ENCODE peak calls at places on chromosomes 5 and 9, in seven cellular contexts. One of them, this sample, is unnamed.

GRCh38 chr9:90095682-90096081 is 490.9 kb downstream of the GADD45G start:
- DNase-seq in astrocyte of the spinal cord: no peak
- DNase-seq in PC-3: no peak
- DNase-seq in pancreas: peak; percentile 86
- DNase-seq in AG09309: no peak
- DNase-seq in fibroblast of lung: no peak
- DNase-seq in GM23338: peak; percentile 18
- DNase-seq in this sample: no peak

GRCh38 chr5:134100283-134101011 is 14.0 kb upstream of the TCF7 start:
- DNase-seq in astrocyte of the spinal cord: peak; percentile 80
- DNase-seq in PC-3: peak; percentile 51
- DNase-seq in pancreas: no peak
- DNase-seq in AG09309: no peak
- DNase-seq in fibroblast of lung: no peak
- DNase-seq in GM23338: peak; percentile 60
- DNase-seq in this sample: no peak

GRCh38 chr5:113546711-113547159 is 33.2 kb downstream of the YTHDC2 start:
- DNase-seq in astrocyte of the spinal cord: peak; percentile 78
- DNase-seq in PC-3: peak; percentile 53
- DNase-seq in pancreas: no peak
- DNase-seq in AG09309: peak; percentile 68
- DNase-seq in fibroblast of lung: peak; percentile 66
- DNase-seq in GM23338: no peak
- DNase-seq in this sample: peak; percentile 3

GRCh38 chr5:65620021-65620420 is 4.1 kb downstream of the TRIM23 start:
- DNase-seq in astrocyte of the spinal cord: no peak
- DNase-seq in PC-3: no peak
- DNase-seq in pancreas: no peak
- DNase-seq in AG09309: no peak
- DNase-seq in fibroblast of lung: no peak
- DNase-seq in GM23338: no peak
- DNase-seq in this sample: no peak

GRCh38 chr5:115419794-115420585 is 123.5 kb upstream of the CCDC112 start:
- DNase-seq in astrocyte of the spinal cord: peak; percentile 94
- DNase-seq in PC-3: peak; percentile 94
- DNase-seq in pancreas: no peak
- DNase-seq in AG09309: peak; percentile 88
- DNase-seq in fibroblast of lung: peak; percentile 96
- DNase-seq in GM23338: peak; percentile 21
- DNase-seq in this sample: peak; percentile 73

GRCh38 chr9:136079211-136079915 is 15.7 kb downstream of the NACC2 start:
- DNase-seq in astrocyte of the spinal cord: no peak
- DNase-seq in PC-3: no peak
- DNase-seq in pancreas: no peak
- DNase-seq in AG09309: no peak
- DNase-seq in fibroblast of lung: peak; percentile 18
- DNase-seq in GM23338: no peak
- DNase-seq in this sample: no peak

GRCh38 chr9:20662156-20662555 is 21.9 kb upstream of the FOCAD start:
- DNase-seq in astrocyte of the spinal cord: no peak
- DNase-seq in PC-3: no peak
- DNase-seq in pancreas: no peak
- DNase-seq in AG09309: no peak
- DNase-seq in fibroblast of lung: no peak
- DNase-seq in GM23338: no peak
- DNase-seq in this sample: no peak

GRCh38 chr5:174668349-174668748 is 56.0 kb upstream of the MSX2 start:
- DNase-seq in astrocyte of the spinal cord: no peak
- DNase-seq in PC-3: no peak
- DNase-seq in pancreas: no peak
- DNase-seq in AG09309: no peak
- DNase-seq in fibroblast of lung: no peak
- DNase-seq in GM23338: peak; percentile 12
- DNase-seq in this sample: no peak

GRCh38 chr9:69134412-69134811 is 39.7 kb upstream of the TJP2 start:
- DNase-seq in astrocyte of the spinal cord: no peak
- DNase-seq in PC-3: no peak
- DNase-seq in pancreas: no peak
- DNase-seq in AG09309: no peak
- DNase-seq in fibroblast of lung: no peak
- DNase-seq in GM23338: no peak
- DNase-seq in this sample: no peak

GRCh38 chr5:107296572-107296971 is 374.2 kb downstream of the EFNA5 start:
- DNase-seq in astrocyte of the spinal cord: no peak
- DNase-seq in PC-3: no peak
- DNase-seq in pancreas: no peak
- DNase-seq in AG09309: no peak
- DNase-seq in fibroblast of lung: no peak
- DNase-seq in GM23338: no peak
- DNase-seq in this sample: no peak

GRCh38 chr5:52339285-52339684 is 448.4 kb upstream of the ITGA1 start:
- DNase-seq in astrocyte of the spinal cord: no peak
- DNase-seq in PC-3: no peak
- DNase-seq in pancreas: no peak
- DNase-seq in AG09309: no peak
- DNase-seq in fibroblast of lung: no peak
- DNase-seq in GM23338: no peak
- DNase-seq in this sample: no peak

GRCh38 chr9:77543131-77543822 is 104.8 kb downstream of the GNA14 start:
- DNase-seq in astrocyte of the spinal cord: no peak
- DNase-seq in PC-3: no peak
- DNase-seq in pancreas: no peak
- DNase-seq in AG09309: no peak
- DNase-seq in fibroblast of lung: no peak
- DNase-seq in GM23338: peak; percentile 68
- DNase-seq in this sample: no peak

GRCh38 chr9:75890541-75891276 is at the start of gene PCSK5:
- DNase-seq in astrocyte of the spinal cord: peak; percentile 98
- DNase-seq in PC-3: peak; percentile 22
- DNase-seq in pancreas: peak; percentile 92
- DNase-seq in AG09309: peak; percentile 75
- DNase-seq in fibroblast of lung: peak; percentile 96
- DNase-seq in GM23338: peak; percentile 96
- DNase-seq in this sample: peak; percentile 71
- TF ChIP-seq CTCF in astrocyte of the spinal cord: peak; percentile 52
- TF ChIP-seq CTCF in PC-3: no peak
- TF ChIP-seq CTCF in pancreas: no peak
- TF ChIP-seq CTCF in AG09309: peak; percentile 19
- TF ChIP-seq CTCF in fibroblast of lung: no peak
- TF ChIP-seq CTCF in GM23338: peak; percentile 31
- TF ChIP-seq CTCF in this sample: peak; percentile 30

GRCh38 chr5:177384134-177384533 is at the start of gene SLC34A1:
- DNase-seq in astrocyte of the spinal cord: no peak
- DNase-seq in PC-3: no peak
- DNase-seq in pancreas: no peak
- DNase-seq in AG09309: no peak
- DNase-seq in fibroblast of lung: no peak
- DNase-seq in GM23338: no peak
- DNase-seq in this sample: no peak

GRCh38 chr5:177385720-177386119 is 1.5 kb downstream of the SLC34A1 start:
- DNase-seq in astrocyte of the spinal cord: no peak
- DNase-seq in PC-3: no peak
- DNase-seq in pancreas: no peak
- DNase-seq in AG09309: no peak
- DNase-seq in fibroblast of lung: no peak
- DNase-seq in GM23338: no peak
- DNase-seq in this sample: no peak

GRCh38 chr5:177380805-177381126 is 3.5 kb upstream of the SLC34A1 start:
- DNase-seq in astrocyte of the spinal cord: no peak
- DNase-seq in PC-3: no peak
- DNase-seq in pancreas: no peak
- DNase-seq in AG09309: no peak
- DNase-seq in fibroblast of lung: no peak
- DNase-seq in GM23338: no peak
- DNase-seq in this sample: no peak

GRCh38 chr5:177383181-177383580 is 1.1 kb upstream of the SLC34A1 start:
- DNase-seq in astrocyte of the spinal cord: no peak
- DNase-seq in PC-3: no peak
- DNase-seq in pancreas: no peak
- DNase-seq in AG09309: no peak
- DNase-seq in fibroblast of lung: no peak
- DNase-seq in GM23338: no peak
- DNase-seq in this sample: no peak

GRCh38 chr5:177382423-177383029 is 1.7 kb upstream of the SLC34A1 start:
- DNase-seq in astrocyte of the spinal cord: peak; percentile 23
- DNase-seq in PC-3: peak; percentile 33
- DNase-seq in pancreas: peak; percentile 52
- DNase-seq in AG09309: no peak
- DNase-seq in fibroblast of lung: peak; percentile 44
- DNase-seq in GM23338: peak; percentile 80
- DNase-seq in this sample: no peak
- TF ChIP-seq CTCF in astrocyte of the spinal cord: peak; percentile 46
- TF ChIP-seq CTCF in PC-3: peak; percentile 43
- TF ChIP-seq CTCF in pancreas: no peak
- TF ChIP-seq CTCF in AG09309: peak; percentile 18
- TF ChIP-seq CTCF in fibroblast of lung: peak; percentile 41
- TF ChIP-seq CTCF in GM23338: peak; percentile 68
- TF ChIP-seq CTCF in this sample: peak; percentile 34

GRCh38 chr5:61279725-61280124 is 52.3 kb upstream of the ZSWIM6 start:
- DNase-seq in astrocyte of the spinal cord: no peak
- DNase-seq in PC-3: no peak
- DNase-seq in pancreas: no peak
- DNase-seq in AG09309: no peak
- DNase-seq in fibroblast of lung: no peak
- DNase-seq in GM23338: no peak
- DNase-seq in this sample: no peak

GRCh38 chr5:61274561-61274960 is 57.5 kb upstream of the ZSWIM6 start:
- DNase-seq in astrocyte of the spinal cord: peak; percentile 32
- DNase-seq in PC-3: no peak
- DNase-seq in pancreas: no peak
- DNase-seq in AG09309: no peak
- DNase-seq in fibroblast of lung: peak; percentile 64
- DNase-seq in GM23338: no peak
- DNase-seq in this sample: peak; percentile 14

GRCh38 chr5:61277781-61278180 is 54.3 kb upstream of the ZSWIM6 start:
- DNase-seq in astrocyte of the spinal cord: no peak
- DNase-seq in PC-3: peak; percentile 18
- DNase-seq in pancreas: no peak
- DNase-seq in AG09309: no peak
- DNase-seq in fibroblast of lung: no peak
- DNase-seq in GM23338: no peak
- DNase-seq in this sample: no peak

GRCh38 chr5:61275841-61276240 is 56.2 kb upstream of the ZSWIM6 start:
- DNase-seq in astrocyte of the spinal cord: peak; percentile 62
- DNase-seq in PC-3: peak; percentile 58
- DNase-seq in pancreas: no peak
- DNase-seq in AG09309: no peak
- DNase-seq in fibroblast of lung: peak; percentile 64
- DNase-seq in GM23338: no peak
- DNase-seq in this sample: peak; percentile 14

DNA sequence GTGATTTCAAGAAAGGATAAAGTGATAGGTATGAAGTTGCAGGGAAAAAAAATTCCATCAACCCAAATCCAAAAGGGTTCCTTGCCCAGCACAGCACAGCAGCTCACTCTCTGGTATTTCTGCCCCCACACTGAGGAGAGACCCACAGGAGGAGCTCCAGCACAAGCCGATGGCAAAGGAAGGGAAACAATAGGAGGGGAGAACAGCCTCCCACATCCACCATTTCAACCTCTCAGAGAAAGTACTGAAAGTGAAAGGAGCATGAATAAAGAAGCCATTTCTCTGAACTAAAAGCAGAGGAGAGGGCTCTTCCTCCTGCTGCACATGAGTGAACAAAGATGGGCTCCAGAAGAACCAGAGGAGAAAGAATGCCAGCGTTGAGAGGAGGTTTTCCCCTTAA is 54.9 kb upstream of the ZSWIM6 start:
- DNase-seq in astrocyte of the spinal cord: peak; percentile 63
- DNase-seq in PC-3: no peak
- DNase-seq in pancreas: no peak
- DNase-seq in AG09309: no peak
- DNase-seq in fibroblast of lung: peak; percentile 61
- DNase-seq in GM23338: peak; percentile 43
- DNase-seq in this sample: peak; percentile 14
- TF ChIP-seq CTCF in astrocyte of the spinal cord: peak; percentile 57
- TF ChIP-seq CTCF in PC-3: no peak
- TF ChIP-seq CTCF in pancreas: no peak
- TF ChIP-seq CTCF in AG09309: peak; percentile 49
- TF ChIP-seq CTCF in fibroblast of lung: peak; percentile 35
- TF ChIP-seq CTCF in GM23338: peak; percentile 67
- TF ChIP-seq CTCF in this sample: peak; percentile 56

GRCh38 chr5:127536687-127537086 is 19.2 kb downstream of the PRRC1 start:
- DNase-seq in astrocyte of the spinal cord: peak; percentile 21
- DNase-seq in PC-3: peak; percentile 25
- DNase-seq in pancreas: no peak
- DNase-seq in AG09309: no peak
- DNase-seq in fibroblast of lung: peak; percentile 34
- DNase-seq in GM23338: peak; percentile 28
- DNase-seq in this sample: no peak
- TF ChIP-seq CTCF in astrocyte of the spinal cord: peak; percentile 31
- TF ChIP-seq CTCF in PC-3: peak; percentile 69
- TF ChIP-seq CTCF in pancreas: peak; percentile 16
- TF ChIP-seq CTCF in AG09309: no peak
- TF ChIP-seq CTCF in fibroblast of lung: no peak
- TF ChIP-seq CTCF in GM23338: no peak
- TF ChIP-seq CTCF in this sample: peak; percentile 28

GRCh38 chr5:82353522-82353921 is 75.4 kb upstream of the RPS23 start:
- DNase-seq in astrocyte of the spinal cord: no peak
- DNase-seq in PC-3: no peak
- DNase-seq in pancreas: no peak
- DNase-seq in AG09309: no peak
- DNase-seq in fibroblast of lung: no peak
- DNase-seq in GM23338: no peak
- DNase-seq in this sample: no peak

GRCh38 chr5:82354543-82354942 is 76.4 kb upstream of the RPS23 start:
- DNase-seq in astrocyte of the spinal cord: no peak
- DNase-seq in PC-3: no peak
- DNase-seq in pancreas: no peak
- DNase-seq in AG09309: no peak
- DNase-seq in fibroblast of lung: no peak
- DNase-seq in GM23338: no peak
- DNase-seq in this sample: no peak

GRCh38 chr5:82351754-82352145 is 73.6 kb upstream of the RPS23 start:
- DNase-seq in astrocyte of the spinal cord: peak; percentile 86
- DNase-seq in PC-3: peak; percentile 85
- DNase-seq in pancreas: no peak
- DNase-seq in AG09309: no peak
- DNase-seq in fibroblast of lung: peak; percentile 90
- DNase-seq in GM23338: peak; percentile 77
- DNase-seq in this sample: no peak

GRCh38 chr5:82349651-82350050 is 71.5 kb upstream of the RPS23 start:
- DNase-seq in astrocyte of the spinal cord: no peak
- DNase-seq in PC-3: peak; percentile 28
- DNase-seq in pancreas: no peak
- DNase-seq in AG09309: no peak
- DNase-seq in fibroblast of lung: no peak
- DNase-seq in GM23338: peak; percentile 83
- DNase-seq in this sample: no peak

GRCh38 chr5:82352146-82352791 is 74.1 kb upstream of the RPS23 start:
- DNase-seq in astrocyte of the spinal cord: no peak
- DNase-seq in PC-3: peak; percentile 66
- DNase-seq in pancreas: no peak
- DNase-seq in AG09309: no peak
- DNase-seq in fibroblast of lung: no peak
- DNase-seq in GM23338: no peak
- DNase-seq in this sample: no peak
- TF ChIP-seq CTCF in astrocyte of the spinal cord: no peak
- TF ChIP-seq CTCF in PC-3: no peak
- TF ChIP-seq CTCF in pancreas: no peak
- TF ChIP-seq CTCF in AG09309: no peak
- TF ChIP-seq CTCF in fibroblast of lung: no peak
- TF ChIP-seq CTCF in GM23338: no peak
- TF ChIP-seq CTCF in this sample: no peak

This sample was measured in AG09319.